ENCODE peak calls at places on chromosomes 11 and 22, in nine cellular contexts. One of them, this sample, is unnamed. For H3K4me1, the result is how much of the 10 kb centered on the place peaks cover.

GRCh38 chr22:19807161-19807913 is 46.8 kb downstream of the TBX1 start:
- DNase-seq in stomach: no peak
- DNase-seq in ovary: peak
- DNase-seq in SK-N-SH: peak
- DNase-seq in A549: no peak
- DNase-seq in GM12878: no peak
- DNase-seq in sigmoid colon: peak
- DNase-seq in tibial nerve: no peak
- DNase-seq in HepG2: no peak
- DNase-seq in this sample: no peak

GRCh38 chr22:40668611-40669390 is 10.5 kb upstream of the MCHR1 start:
- DNase-seq in stomach: no peak
- DNase-seq in ovary: no peak
- DNase-seq in SK-N-SH: no peak
- DNase-seq in A549: peak
- DNase-seq in GM12878: no peak
- DNase-seq in sigmoid colon: no peak
- DNase-seq in tibial nerve: no peak
- DNase-seq in HepG2: peak
- DNase-seq in this sample: no peak

GRCh38 chr11:28318861-28319260 is 210.7 kb downstream of the METTL15 start:
- DNase-seq in stomach: no peak
- DNase-seq in ovary: no peak
- DNase-seq in SK-N-SH: no peak
- DNase-seq in A549: no peak
- DNase-seq in GM12878: no peak
- DNase-seq in sigmoid colon: no peak
- DNase-seq in tibial nerve: no peak
- DNase-seq in HepG2: no peak
- DNase-seq in this sample: no peak

GRCh38 chr11:14371249-14371648 is 12.3 kb upstream of the RRAS2 start:
- DNase-seq in stomach: no peak
- DNase-seq in ovary: no peak
- DNase-seq in SK-N-SH: no peak
- DNase-seq in A549: no peak
- DNase-seq in GM12878: no peak
- DNase-seq in sigmoid colon: no peak
- DNase-seq in tibial nerve: no peak
- DNase-seq in HepG2: no peak
- DNase-seq in this sample: no peak

GRCh38 chr22:41401781-41402648 is 20.3 kb downstream of the TEF start:
- DNase-seq in stomach: peak
- DNase-seq in ovary: peak
- DNase-seq in SK-N-SH: peak
- DNase-seq in A549: peak
- DNase-seq in GM12878: no peak
- DNase-seq in sigmoid colon: peak
- DNase-seq in tibial nerve: no peak
- DNase-seq in HepG2: peak
- DNase-seq in this sample: no peak

GRCh38 chr11:117222991-117223740 is 8.7 kb downstream of the PCSK7 start:
- DNase-seq in stomach: no peak
- DNase-seq in ovary: no peak
- DNase-seq in SK-N-SH: no peak
- DNase-seq in A549: no peak
- DNase-seq in GM12878: no peak
- DNase-seq in sigmoid colon: peak
- DNase-seq in tibial nerve: no peak
- DNase-seq in HepG2: no peak
- DNase-seq in this sample: no peak

GRCh38 chr11:131985769-131986393 is 615.5 kb downstream of the NTM start:
- DNase-seq in stomach: no peak
- DNase-seq in ovary: no peak
- DNase-seq in SK-N-SH: no peak
- DNase-seq in A549: no peak
- DNase-seq in GM12878: no peak
- DNase-seq in sigmoid colon: no peak
- DNase-seq in tibial nerve: no peak
- DNase-seq in HepG2: no peak
- DNase-seq in this sample: no peak

GRCh38 chr11:113189909-113190667 is 124.3 kb upstream of the TTC12 start:
- DNase-seq in stomach: no peak
- DNase-seq in ovary: no peak
- DNase-seq in SK-N-SH: no peak
- DNase-seq in A549: peak
- DNase-seq in GM12878: no peak
- DNase-seq in sigmoid colon: no peak
- DNase-seq in tibial nerve: no peak
- DNase-seq in HepG2: no peak
- DNase-seq in this sample: no peak

GRCh38 chr11:99739464-99740089 is 718.8 kb downstream of the CNTN5 start:
- DNase-seq in stomach: no peak
- DNase-seq in ovary: no peak
- DNase-seq in SK-N-SH: peak
- DNase-seq in A549: peak
- DNase-seq in GM12878: no peak
- DNase-seq in sigmoid colon: no peak
- DNase-seq in tibial nerve: no peak
- DNase-seq in HepG2: peak
- DNase-seq in this sample: no peak

GRCh38 chr11:27998552-27998951 is 109.4 kb downstream of the KIF18A start:
- DNase-seq in stomach: no peak
- DNase-seq in ovary: no peak
- DNase-seq in SK-N-SH: no peak
- DNase-seq in A549: no peak
- DNase-seq in GM12878: no peak
- DNase-seq in sigmoid colon: no peak
- DNase-seq in tibial nerve: no peak
- DNase-seq in HepG2: no peak
- DNase-seq in this sample: no peak

GRCh38 chr11:20360650-20361049 is 2.9 kb upstream of the HTATIP2 start:
- DNase-seq in stomach: peak
- DNase-seq in ovary: no peak
- DNase-seq in SK-N-SH: no peak
- DNase-seq in A549: peak
- DNase-seq in GM12878: peak
- DNase-seq in sigmoid colon: no peak
- DNase-seq in tibial nerve: no peak
- DNase-seq in HepG2: peak
- DNase-seq in this sample: no peak

GRCh38 chr11:75422248-75423231 is 10.5 kb downstream of the KLHL35 start:
- DNase-seq in stomach: peak
- DNase-seq in ovary: no peak
- DNase-seq in SK-N-SH: no peak
- DNase-seq in A549: peak
- DNase-seq in GM12878: no peak
- DNase-seq in sigmoid colon: no peak
- DNase-seq in tibial nerve: no peak
- DNase-seq in HepG2: peak
- DNase-seq in this sample: no peak

GRCh38 chr11:109914809-109915653 is 178.2 kb upstream of the ZC3H12C start:
- DNase-seq in stomach: no peak
- DNase-seq in ovary: no peak
- DNase-seq in SK-N-SH: no peak
- DNase-seq in A549: no peak
- DNase-seq in GM12878: no peak
- DNase-seq in sigmoid colon: no peak
- DNase-seq in tibial nerve: no peak
- DNase-seq in HepG2: no peak
- DNase-seq in this sample: no peak

GRCh38 chr11:7088921-7089320 is at the start of gene RBMXL2:
- DNase-seq in stomach: no peak
- DNase-seq in ovary: no peak
- DNase-seq in SK-N-SH: peak
- DNase-seq in A549: no peak
- DNase-seq in GM12878: no peak
- DNase-seq in sigmoid colon: no peak
- DNase-seq in tibial nerve: no peak
- DNase-seq in HepG2: no peak
- DNase-seq in this sample: no peak

GRCh38 chr11:82046778-82047177 is 686.9 kb downstream of the FAM181B start:
- DNase-seq in stomach: no peak
- DNase-seq in ovary: no peak
- DNase-seq in SK-N-SH: no peak
- DNase-seq in A549: no peak
- DNase-seq in GM12878: no peak
- DNase-seq in sigmoid colon: no peak
- DNase-seq in tibial nerve: no peak
- DNase-seq in HepG2: no peak
- DNase-seq in this sample: no peak

GRCh38 chr11:10543782-10544181 is 2.8 kb upstream of the RNF141 start:
- DNase-seq in stomach: no peak
- DNase-seq in ovary: no peak
- DNase-seq in SK-N-SH: no peak
- DNase-seq in A549: no peak
- DNase-seq in GM12878: no peak
- DNase-seq in sigmoid colon: no peak
- DNase-seq in tibial nerve: no peak
- DNase-seq in HepG2: no peak
- DNase-seq in this sample: no peak

GRCh38 chr22:49608660-49609059 is 219.0 kb downstream of the BRD1 start:
- DNase-seq in stomach: no peak
- DNase-seq in ovary: peak
- DNase-seq in SK-N-SH: no peak
- DNase-seq in A549: no peak
- DNase-seq in GM12878: no peak
- DNase-seq in sigmoid colon: no peak
- DNase-seq in tibial nerve: no peak
- DNase-seq in HepG2: no peak
- DNase-seq in this sample: no peak

GRCh38 chr11:64359712-64360402 is 895 bp downstream of the RPS6KA4 start:
- DNase-seq in stomach: peak
- DNase-seq in ovary: no peak
- DNase-seq in SK-N-SH: peak
- DNase-seq in A549: no peak
- DNase-seq in GM12878: no peak
- DNase-seq in sigmoid colon: no peak
- DNase-seq in tibial nerve: no peak
- DNase-seq in HepG2: no peak
- DNase-seq in this sample: no peak

GRCh38 chr22:39556970-39557811 is 13.4 kb upstream of the CACNA1I start:
- DNase-seq in stomach: no peak
- DNase-seq in ovary: peak
- DNase-seq in SK-N-SH: peak
- DNase-seq in A549: peak
- DNase-seq in GM12878: no peak
- DNase-seq in sigmoid colon: no peak
- DNase-seq in tibial nerve: no peak
- DNase-seq in HepG2: no peak
- DNase-seq in this sample: no peak

GRCh38 chr22:47837703-47838102 is 1075.3 kb downstream of the TBC1D22A start:
- DNase-seq in stomach: no peak
- DNase-seq in ovary: no peak
- DNase-seq in SK-N-SH: peak
- DNase-seq in A549: peak
- DNase-seq in GM12878: no peak
- DNase-seq in sigmoid colon: no peak
- DNase-seq in tibial nerve: no peak
- DNase-seq in HepG2: peak
- DNase-seq in this sample: no peak
- TF ChIP-seq EP300 in stomach: no peak
- TF ChIP-seq EP300 in ovary: no peak
- TF ChIP-seq EP300 in SK-N-SH: no peak
- TF ChIP-seq EP300 in A549: no peak
- TF ChIP-seq EP300 in GM12878: no peak
- TF ChIP-seq EP300 in sigmoid colon: no peak
- TF ChIP-seq EP300 in tibial nerve: no peak
- TF ChIP-seq EP300 in HepG2: no peak
- TF ChIP-seq EP300 in this sample: no peak

GRCh38 chr11:119320593-119321524 is 3.9 kb upstream of the MCAM start:
- DNase-seq in stomach: peak
- DNase-seq in ovary: peak
- DNase-seq in SK-N-SH: no peak
- DNase-seq in A549: peak
- DNase-seq in GM12878: no peak
- DNase-seq in sigmoid colon: peak
- DNase-seq in tibial nerve: no peak
- DNase-seq in HepG2: no peak
- DNase-seq in this sample: peak
- H3K27ac ChIP-seq in stomach: peak
- H3K27ac ChIP-seq in ovary: peak
- H3K27ac ChIP-seq in SK-N-SH: no peak
- H3K27ac ChIP-seq in A549: peak
- H3K27ac ChIP-seq in GM12878: peak
- H3K27ac ChIP-seq in sigmoid colon: peak
- H3K27ac ChIP-seq in tibial nerve: peak
- H3K27ac ChIP-seq in HepG2: no peak
- H3K27ac ChIP-seq in this sample: peak

DNA sequence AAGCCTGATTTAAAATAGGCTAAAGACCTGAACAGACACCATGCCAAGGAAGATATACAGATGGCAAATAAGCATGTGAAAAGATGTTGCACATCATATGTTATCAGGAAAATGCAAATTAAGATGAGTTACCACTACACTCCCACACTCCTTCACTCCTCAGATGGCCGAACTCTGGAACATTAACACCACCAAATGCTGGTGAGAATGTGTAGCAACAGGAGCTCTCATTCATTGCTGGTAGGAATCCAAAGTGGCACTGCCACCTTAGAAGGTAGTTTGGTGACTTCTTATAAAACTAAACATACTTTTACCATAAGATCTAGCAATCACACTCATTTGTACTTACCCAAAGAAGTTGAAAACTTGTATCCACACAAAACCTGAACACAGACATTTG is 2047.3 kb downstream of the LRRC4C start:
- DNase-seq in stomach: no peak
- DNase-seq in ovary: no peak
- DNase-seq in SK-N-SH: no peak
- DNase-seq in A549: no peak
- DNase-seq in GM12878: no peak
- DNase-seq in sigmoid colon: no peak
- DNase-seq in tibial nerve: no peak
- DNase-seq in HepG2: no peak
- DNase-seq in this sample: no peak
- H3K4me1 ChIP-seq in stomach: under half
- H3K4me1 ChIP-seq in ovary: under half
- H3K4me1 ChIP-seq in SK-N-SH: under half
- H3K4me1 ChIP-seq in A549: under half
- H3K4me1 ChIP-seq in GM12878: under half
- H3K4me1 ChIP-seq in sigmoid colon: under half
- H3K4me1 ChIP-seq in tibial nerve: under half
- H3K4me1 ChIP-seq in HepG2: under half
- H3K4me1 ChIP-seq in this sample: under half

DNA sequence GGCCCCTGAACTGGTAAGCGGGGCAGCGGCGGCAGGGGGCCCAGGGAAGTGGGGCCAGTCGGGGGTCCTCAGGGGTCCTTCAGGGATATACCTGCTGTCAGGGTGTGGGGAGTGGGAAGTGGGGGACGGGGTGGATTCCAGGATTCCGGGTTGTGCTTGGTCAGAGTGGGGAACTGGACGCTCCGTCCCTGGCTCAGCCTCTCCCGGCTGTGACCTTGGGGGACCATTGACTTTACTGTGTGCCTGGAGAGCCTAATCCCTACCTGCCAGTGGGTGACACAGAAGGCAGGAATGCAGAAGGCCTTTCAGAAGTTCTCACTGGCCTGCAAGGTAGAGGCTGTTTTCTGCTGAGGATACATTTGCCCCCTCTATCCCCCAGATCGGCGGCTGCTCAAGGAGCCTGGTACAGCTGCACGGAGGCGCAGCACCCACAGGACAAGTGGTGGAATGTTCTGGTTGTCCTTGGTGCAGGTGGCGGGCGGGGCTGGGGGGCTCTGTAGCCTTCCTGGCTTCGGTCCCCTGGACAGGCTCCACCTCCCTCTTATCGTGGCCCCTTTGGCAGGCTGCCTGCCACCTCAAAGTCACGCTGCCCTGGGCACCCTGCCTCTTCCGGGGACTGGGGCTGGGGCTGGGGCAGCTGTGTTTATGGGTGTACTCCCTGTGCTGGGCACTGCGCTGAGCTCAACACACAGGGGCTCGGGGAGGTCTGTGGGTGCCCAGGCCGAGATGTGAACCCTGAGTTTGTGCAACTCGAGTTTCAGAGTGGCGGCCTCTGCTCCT is 18.4 kb downstream of the KCNQ1 start:
- DNase-seq in stomach: peak
- DNase-seq in ovary: peak
- DNase-seq in SK-N-SH: no peak
- DNase-seq in A549: no peak
- DNase-seq in GM12878: no peak
- DNase-seq in sigmoid colon: peak
- DNase-seq in tibial nerve: no peak
- DNase-seq in HepG2: peak
- DNase-seq in this sample: no peak
- TF ChIP-seq EP300 in stomach: no peak
- TF ChIP-seq EP300 in ovary: no peak
- TF ChIP-seq EP300 in SK-N-SH: no peak
- TF ChIP-seq EP300 in A549: no peak
- TF ChIP-seq EP300 in GM12878: no peak
- TF ChIP-seq EP300 in sigmoid colon: no peak
- TF ChIP-seq EP300 in tibial nerve: no peak
- TF ChIP-seq EP300 in HepG2: no peak
- TF ChIP-seq EP300 in this sample: no peak